ENCODE peak calls at places on chromosomes 2 and 18, in eight cellular contexts. One of them, this sample, is unnamed. For H3K36me3, the result is how much of the 10 kb centered on the place peaks cover.

GRCh38 chr2:1647417-1648240 is 96.7 kb downstream of the PXDN start:
- DNase-seq in thyroid gland: no peak
- DNase-seq in endothelial cell of umbilical vein: no peak
- DNase-seq in heart left ventricle: no peak
- DNase-seq in GM12878: no peak
- DNase-seq in body of pancreas: no peak
- DNase-seq in right lobe of liver: no peak
- DNase-seq in uterus: no peak
- DNase-seq in this sample: no peak

GRCh38 chr2:28616618-28617017 is 120.8 kb downstream of the PLB1 start:
- DNase-seq in GM12878: no peak
- DNase-seq in thyroid gland: no peak
- DNase-seq in endothelial cell of umbilical vein: no peak
- DNase-seq in body of pancreas: no peak
- DNase-seq in uterus: no peak
- DNase-seq in heart left ventricle: no peak
- DNase-seq in right lobe of liver: no peak
- DNase-seq in this sample: no peak

GRCh38 chr2:121699421-121700328 is 37.0 kb downstream of the NIFK start:
- DNase-seq in uterus: no peak
- DNase-seq in thyroid gland: peak
- DNase-seq in GM12878: peak
- DNase-seq in endothelial cell of umbilical vein: peak
- DNase-seq in body of pancreas: peak
- DNase-seq in heart left ventricle: peak
- DNase-seq in right lobe of liver: no peak
- DNase-seq in this sample: peak

GRCh38 chr2:63054812-63055509 is 4.3 kb downstream of the OTX1 start:
- DNase-seq in heart left ventricle: no peak
- DNase-seq in body of pancreas: no peak
- DNase-seq in GM12878: no peak
- DNase-seq in endothelial cell of umbilical vein: no peak
- DNase-seq in thyroid gland: no peak
- DNase-seq in right lobe of liver: no peak
- DNase-seq in uterus: no peak
- DNase-seq in this sample: no peak

GRCh38 chr2:64807417-64807816 is 153.7 kb upstream of the SERTAD2 start:
- DNase-seq in thyroid gland: no peak
- DNase-seq in GM12878: peak
- DNase-seq in heart left ventricle: no peak
- DNase-seq in body of pancreas: peak
- DNase-seq in uterus: no peak
- DNase-seq in endothelial cell of umbilical vein: peak
- DNase-seq in right lobe of liver: no peak
- DNase-seq in this sample: no peak

GRCh38 chr2:172607379-172607928 is 51.6 kb downstream of the PDK1 start:
- DNase-seq in thyroid gland: no peak
- DNase-seq in right lobe of liver: no peak
- DNase-seq in GM12878: no peak
- DNase-seq in heart left ventricle: no peak
- DNase-seq in endothelial cell of umbilical vein: no peak
- DNase-seq in body of pancreas: no peak
- DNase-seq in uterus: no peak
- DNase-seq in this sample: no peak

GRCh38 chr2:38835015-38835601 is 40.6 kb downstream of the DHX57 start:
- DNase-seq in right lobe of liver: no peak
- DNase-seq in body of pancreas: no peak
- DNase-seq in thyroid gland: no peak
- DNase-seq in heart left ventricle: no peak
- DNase-seq in GM12878: no peak
- DNase-seq in uterus: no peak
- DNase-seq in endothelial cell of umbilical vein: peak
- DNase-seq in this sample: no peak

GRCh38 chr2:237603049-237603717 is 12.6 kb upstream of the RAB17 start:
- DNase-seq in GM12878: no peak
- DNase-seq in uterus: no peak
- DNase-seq in right lobe of liver: no peak
- DNase-seq in body of pancreas: no peak
- DNase-seq in endothelial cell of umbilical vein: no peak
- DNase-seq in thyroid gland: no peak
- DNase-seq in heart left ventricle: no peak
- DNase-seq in this sample: no peak

GRCh38 chr18:74155276-74155675 is 7.0 kb downstream of the TIMM21 start:
- DNase-seq in uterus: no peak
- DNase-seq in body of pancreas: no peak
- DNase-seq in endothelial cell of umbilical vein: no peak
- DNase-seq in GM12878: no peak
- DNase-seq in thyroid gland: no peak
- DNase-seq in heart left ventricle: no peak
- DNase-seq in right lobe of liver: no peak
- DNase-seq in this sample: no peak
- H3K36me3 ChIP-seq in uterus: under half
- H3K36me3 ChIP-seq in body of pancreas: under half
- H3K36me3 ChIP-seq in endothelial cell of umbilical vein: under half
- H3K36me3 ChIP-seq in GM12878: under half
- H3K36me3 ChIP-seq in thyroid gland: under half
- H3K36me3 ChIP-seq in heart left ventricle: under half
- H3K36me3 ChIP-seq in right lobe of liver: under half
- H3K36me3 ChIP-seq in this sample: under half

GRCh38 chr2:20446917-20447436 is at the start of gene RHOB:
- DNase-seq in uterus: peak
- DNase-seq in endothelial cell of umbilical vein: peak
- DNase-seq in heart left ventricle: peak
- DNase-seq in right lobe of liver: peak
- DNase-seq in thyroid gland: peak
- DNase-seq in body of pancreas: peak
- DNase-seq in GM12878: peak
- DNase-seq in this sample: peak
- TF ChIP-seq POLR2A in uterus: peak
- TF ChIP-seq POLR2A in endothelial cell of umbilical vein: peak
- TF ChIP-seq POLR2A in heart left ventricle: peak
- TF ChIP-seq POLR2A in right lobe of liver: peak
- TF ChIP-seq POLR2A in thyroid gland: peak
- TF ChIP-seq POLR2A in body of pancreas: peak
- TF ChIP-seq POLR2A in GM12878: peak
- TF ChIP-seq POLR2A in this sample: peak

DNA sequence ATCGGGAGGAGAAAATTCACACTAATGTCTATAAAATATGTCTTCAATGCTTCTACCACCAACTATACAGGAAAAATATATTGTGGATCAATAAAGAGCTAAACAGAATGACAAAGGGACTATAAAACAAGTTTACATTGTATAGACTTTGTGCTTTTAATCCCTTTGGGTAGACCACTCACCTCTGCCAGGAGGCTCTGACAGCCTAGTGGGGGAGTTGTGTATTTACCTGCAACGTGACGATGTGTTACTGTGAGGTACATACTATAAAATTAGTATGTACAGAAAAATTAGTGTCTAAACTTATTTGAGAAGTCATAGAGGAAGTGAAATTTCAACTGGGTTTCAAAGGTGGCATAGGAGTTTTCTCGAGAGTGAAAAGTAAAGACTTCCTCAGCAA is 243.3 kb upstream of the REG3G start:
- DNase-seq in uterus: no peak
- DNase-seq in right lobe of liver: no peak
- DNase-seq in heart left ventricle: no peak
- DNase-seq in thyroid gland: no peak
- DNase-seq in GM12878: no peak
- DNase-seq in endothelial cell of umbilical vein: no peak
- DNase-seq in body of pancreas: no peak
- DNase-seq in this sample: no peak
- TF ChIP-seq CTCF in uterus: no peak
- TF ChIP-seq CTCF in right lobe of liver: no peak
- TF ChIP-seq CTCF in heart left ventricle: no peak
- TF ChIP-seq CTCF in thyroid gland: no peak
- TF ChIP-seq CTCF in GM12878: no peak
- TF ChIP-seq CTCF in endothelial cell of umbilical vein: no peak
- TF ChIP-seq CTCF in body of pancreas: no peak
- TF ChIP-seq CTCF in this sample: no peak

GRCh38 chr2:234681206-234681605 is 184.3 kb upstream of the ARL4C start:
- DNase-seq in heart left ventricle: no peak
- DNase-seq in GM12878: no peak
- DNase-seq in thyroid gland: no peak
- DNase-seq in body of pancreas: no peak
- DNase-seq in uterus: no peak
- DNase-seq in endothelial cell of umbilical vein: no peak
- DNase-seq in right lobe of liver: no peak
- DNase-seq in this sample: no peak
- H3K36me3 ChIP-seq in heart left ventricle: under half
- H3K36me3 ChIP-seq in GM12878: under half
- H3K36me3 ChIP-seq in thyroid gland: under half
- H3K36me3 ChIP-seq in body of pancreas: under half
- H3K36me3 ChIP-seq in uterus: under half
- H3K36me3 ChIP-seq in endothelial cell of umbilical vein: under half
- H3K36me3 ChIP-seq in right lobe of liver: under half
- H3K36me3 ChIP-seq in this sample: under half

GRCh38 chr2:32064713-32065112 is 1.4 kb downstream of the SPAST start:
- DNase-seq in thyroid gland: no peak
- DNase-seq in endothelial cell of umbilical vein: no peak
- DNase-seq in GM12878: no peak
- DNase-seq in heart left ventricle: no peak
- DNase-seq in right lobe of liver: no peak
- DNase-seq in uterus: no peak
- DNase-seq in body of pancreas: no peak
- DNase-seq in this sample: no peak

GRCh38 chr2:32061430-32061829 is 1.9 kb upstream of the SPAST start:
- DNase-seq in uterus: no peak
- DNase-seq in thyroid gland: no peak
- DNase-seq in body of pancreas: no peak
- DNase-seq in endothelial cell of umbilical vein: no peak
- DNase-seq in heart left ventricle: no peak
- DNase-seq in GM12878: no peak
- DNase-seq in right lobe of liver: no peak
- DNase-seq in this sample: no peak

GRCh38 chr2:32063310-32064020 is at the start of gene SPAST:
- DNase-seq in thyroid gland: peak
- DNase-seq in body of pancreas: peak
- DNase-seq in GM12878: peak
- DNase-seq in right lobe of liver: peak
- DNase-seq in endothelial cell of umbilical vein: peak
- DNase-seq in heart left ventricle: peak
- DNase-seq in uterus: peak
- DNase-seq in this sample: peak

GRCh38 chr2:32061973-32062861 is 1.1 kb upstream of the SPAST start:
- DNase-seq in thyroid gland: peak
- DNase-seq in endothelial cell of umbilical vein: peak
- DNase-seq in body of pancreas: peak
- DNase-seq in GM12878: no peak
- DNase-seq in right lobe of liver: peak
- DNase-seq in heart left ventricle: peak
- DNase-seq in uterus: peak
- DNase-seq in this sample: peak

GRCh38 chr2:32064021-32064678 is 794 bp downstream of the SPAST start:
- DNase-seq in body of pancreas: no peak
- DNase-seq in heart left ventricle: peak
- DNase-seq in uterus: no peak
- DNase-seq in right lobe of liver: no peak
- DNase-seq in endothelial cell of umbilical vein: peak
- DNase-seq in GM12878: no peak
- DNase-seq in thyroid gland: no peak
- DNase-seq in this sample: no peak
- TF ChIP-seq POLR2A in body of pancreas: no peak
- TF ChIP-seq POLR2A in heart left ventricle: no peak
- TF ChIP-seq POLR2A in uterus: no peak
- TF ChIP-seq POLR2A in right lobe of liver: peak
- TF ChIP-seq POLR2A in endothelial cell of umbilical vein: no peak
- TF ChIP-seq POLR2A in GM12878: peak
- TF ChIP-seq POLR2A in thyroid gland: no peak
- TF ChIP-seq POLR2A in this sample: peak

GRCh38 chr2:15939854-15940660 is at the start of gene MYCN:
- DNase-seq in right lobe of liver: no peak
- DNase-seq in body of pancreas: no peak
- DNase-seq in GM12878: no peak
- DNase-seq in thyroid gland: peak
- DNase-seq in endothelial cell of umbilical vein: peak
- DNase-seq in heart left ventricle: peak
- DNase-seq in uterus: peak
- DNase-seq in this sample: peak

GRCh38 chr2:15938803-15939555 is 1.4 kb upstream of the MYCN start:
- DNase-seq in body of pancreas: no peak
- DNase-seq in uterus: no peak
- DNase-seq in GM12878: no peak
- DNase-seq in thyroid gland: no peak
- DNase-seq in endothelial cell of umbilical vein: no peak
- DNase-seq in heart left ventricle: no peak
- DNase-seq in right lobe of liver: no peak
- DNase-seq in this sample: no peak

GRCh38 chr2:15937882-15938802 is 2.2 kb upstream of the MYCN start:
- DNase-seq in body of pancreas: no peak
- DNase-seq in right lobe of liver: no peak
- DNase-seq in heart left ventricle: no peak
- DNase-seq in thyroid gland: no peak
- DNase-seq in uterus: no peak
- DNase-seq in GM12878: no peak
- DNase-seq in endothelial cell of umbilical vein: no peak
- DNase-seq in this sample: no peak

GRCh38 chr2:15940661-15941482 is 522 bp downstream of the MYCN start:
- DNase-seq in right lobe of liver: no peak
- DNase-seq in thyroid gland: peak
- DNase-seq in GM12878: no peak
- DNase-seq in uterus: no peak
- DNase-seq in endothelial cell of umbilical vein: peak
- DNase-seq in heart left ventricle: no peak
- DNase-seq in body of pancreas: no peak
- DNase-seq in this sample: no peak

GRCh38 chr2:15939556-15939853 is 845 bp upstream of the MYCN start:
- DNase-seq in endothelial cell of umbilical vein: no peak
- DNase-seq in GM12878: no peak
- DNase-seq in body of pancreas: peak
- DNase-seq in right lobe of liver: peak
- DNase-seq in heart left ventricle: peak
- DNase-seq in uterus: no peak
- DNase-seq in thyroid gland: peak
- DNase-seq in this sample: peak
- TF ChIP-seq CTCF in endothelial cell of umbilical vein: peak
- TF ChIP-seq CTCF in GM12878: peak
- TF ChIP-seq CTCF in body of pancreas: no peak
- TF ChIP-seq CTCF in right lobe of liver: no peak
- TF ChIP-seq CTCF in heart left ventricle: no peak
- TF ChIP-seq CTCF in uterus: no peak
- TF ChIP-seq CTCF in thyroid gland: peak
- TF ChIP-seq CTCF in this sample: no peak

This sample was measured in prostate gland.